ENCODE peak calls at places on chromosomes 2 and 18, in five cellular contexts. F is GM06990; S is GM20000; I is CD4-positive, alpha-beta T cell; V is natural killer cell. O is an unnamed sample.

GRCh38 chr2:8966123-8966908 is 37.2 kb downstream of the MBOAT2 start:
- DNase-seq in F (no peak), S (no peak), I (no peak), V (no peak), O (no peak)

GRCh38 chr2:231425811-231426703 is 30.5 kb downstream of the B3GNT7 start:
- DNase-seq in F (no peak), S (no peak), I (no peak), V (peak; percentile 72), O (no peak)

GRCh38 chr18:68608861-68609465 is 105.9 kb downstream of the TMX3 start:
- DNase-seq in F (no peak), S (no peak), I (no peak), V (no peak), O (no peak)

GRCh38 chr2:54103454-54104314 is 11.7 kb upstream of the ACYP2 start:
- DNase-seq in F (peak; percentile 48), S (no peak), I (peak; percentile 9), V (no peak), O (no peak)

GRCh38 chr2:113979172-113980128 is 89.6 kb downstream of the ACTR3 start:
- DNase-seq in F (peak; percentile 69), S (peak; percentile 53), I (peak; percentile 31), V (peak; percentile 49), O (no peak)

GRCh38 chr18:44453505-44453904 is 227.2 kb upstream of the SETBP1 start:
- DNase-seq in F (no peak), S (no peak), I (no peak), V (no peak), O (no peak)

GRCh38 chr2:40240067-40240466 is 211.8 kb downstream of the SLC8A1 start:
- DNase-seq in F (no peak), S (no peak), I (no peak), V (no peak), O (no peak)

GRCh38 chr2:37775908-37776250 is 104.4 kb upstream of the CDC42EP3 start:
- DNase-seq in F (no peak), S (no peak), I (no peak), V (no peak), O (no peak)

GRCh38 chr18:14086459-14087231 is 45.6 kb downstream of the ZNF519 start:
- DNase-seq in F (peak; percentile 25), S (peak; percentile 42), I (no peak), V (no peak), O (no peak)

GRCh38 chr2:129881786-129882396 is 97.6 kb upstream of the RAB6C start:
- DNase-seq in F (no peak), S (no peak), I (no peak), V (no peak), O (no peak)

GRCh38 chr2:15883684-15884083 is 56.7 kb upstream of the MYCN start:
- DNase-seq in F (no peak), S (no peak), I (no peak), V (no peak), O (no peak)
- TF ChIP-seq CTCF in F (no peak), S (no peak), I (no peak), V (no peak), O (no peak)

GRCh38 chr2:35873921-35874320 is 481.7 kb upstream of the CRIM1 start:
- DNase-seq in F (no peak), S (no peak), I (no peak), V (no peak), O (no peak)
- TF ChIP-seq CTCF in F (no peak), S (no peak), I (no peak), V (no peak), O (peak; percentile 44)

GRCh38 chr18:25979358-25979727 is 111.1 kb downstream of the SS18 start:
- DNase-seq in F (no peak), S (no peak), I (no peak), V (no peak), O (no peak)

DNA sequence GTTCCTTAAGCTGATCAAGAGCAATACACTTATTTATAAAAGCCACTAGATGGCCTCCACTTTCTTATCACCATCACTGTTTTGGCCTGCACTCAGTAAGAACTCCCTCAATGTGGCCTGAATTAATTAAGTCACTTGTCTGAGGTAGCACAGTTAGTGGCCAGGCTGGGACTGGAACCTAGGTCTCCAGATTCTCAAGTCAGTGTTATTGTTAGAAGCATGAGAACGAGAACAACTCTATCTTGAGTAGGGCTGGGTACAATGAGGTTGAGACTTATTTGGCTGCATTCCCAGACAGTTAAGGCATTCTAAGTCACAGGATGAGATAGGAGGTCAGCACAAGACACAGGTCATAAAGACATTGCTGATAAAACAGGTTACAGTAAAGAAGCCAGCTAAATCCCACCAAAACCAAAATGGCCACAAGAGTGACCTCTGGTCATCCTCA is 115.8 kb downstream of the SS18 start:
- DNase-seq in F (no peak), S (no peak), I (no peak), V (no peak), O (no peak)
- TF ChIP-seq CTCF in F (no peak), S (no peak), I (no peak), V (no peak), O (no peak)

DNA sequence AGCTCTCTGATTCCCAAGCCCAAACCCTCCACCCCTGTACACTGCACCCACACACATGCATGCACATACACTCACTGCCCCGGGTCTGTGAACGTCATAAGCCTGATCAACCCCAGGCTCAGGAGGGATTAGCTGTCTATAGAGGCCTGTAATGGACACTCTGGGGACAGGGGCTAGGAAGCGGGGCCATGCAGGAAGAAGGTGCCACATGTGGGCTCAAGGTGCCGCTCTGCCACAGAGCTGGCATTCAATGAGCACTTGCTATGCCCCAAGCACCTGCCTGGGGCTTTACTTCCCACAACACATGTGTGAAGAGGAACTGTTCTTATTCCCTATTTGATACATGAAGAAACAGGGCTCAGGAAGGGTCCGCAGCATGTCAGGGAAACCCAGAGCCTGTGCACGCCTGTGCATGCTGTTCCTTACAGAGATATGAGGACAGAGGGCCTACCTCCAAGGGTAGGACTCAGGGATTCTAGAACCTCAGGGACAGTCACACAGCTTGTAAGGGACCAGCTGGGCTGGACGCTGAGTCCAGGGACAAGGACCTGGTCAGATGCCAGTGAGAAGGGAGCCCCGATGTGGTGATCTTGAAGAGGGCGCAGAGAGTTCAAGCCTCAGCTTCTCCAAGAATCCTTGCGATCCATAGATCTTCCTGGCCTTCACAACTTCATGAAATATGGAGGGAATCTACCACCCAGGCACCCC is 5.0 kb downstream of the BIN1 start:
- DNase-seq in F (no peak), S (no peak), I (no peak), V (no peak), O (no peak)
- TF ChIP-seq CTCF in F (no peak), S (no peak), I (no peak), V (no peak), O (no peak)

GRCh38 chr2:56753182-56753581 is 569.4 kb downstream of the CCDC85A start:
- DNase-seq in F (no peak), S (peak; percentile 4), I (no peak), V (no peak), O (no peak)

GRCh38 chr2:56743807-56744206 is 560.0 kb downstream of the CCDC85A start:
- DNase-seq in F (no peak), S (no peak), I (no peak), V (no peak), O (no peak)

GRCh38 chr2:56754066-56754615 is 570.4 kb downstream of the CCDC85A start:
- DNase-seq in F (no peak), S (no peak), I (no peak), V (no peak), O (no peak)

GRCh38 chr2:56754627-56755026 is 570.8 kb downstream of the CCDC85A start:
- DNase-seq in F (no peak), S (no peak), I (no peak), V (no peak), O (no peak)

GRCh38 chr2:56749152-56749752 is 565.5 kb downstream of the CCDC85A start:
- DNase-seq in F (no peak), S (peak; percentile 10), I (no peak), V (no peak), O (no peak)
- TF ChIP-seq CTCF in F (peak; percentile 36), S (no peak), I (no peak), V (no peak), O (peak; percentile 76)

DNA sequence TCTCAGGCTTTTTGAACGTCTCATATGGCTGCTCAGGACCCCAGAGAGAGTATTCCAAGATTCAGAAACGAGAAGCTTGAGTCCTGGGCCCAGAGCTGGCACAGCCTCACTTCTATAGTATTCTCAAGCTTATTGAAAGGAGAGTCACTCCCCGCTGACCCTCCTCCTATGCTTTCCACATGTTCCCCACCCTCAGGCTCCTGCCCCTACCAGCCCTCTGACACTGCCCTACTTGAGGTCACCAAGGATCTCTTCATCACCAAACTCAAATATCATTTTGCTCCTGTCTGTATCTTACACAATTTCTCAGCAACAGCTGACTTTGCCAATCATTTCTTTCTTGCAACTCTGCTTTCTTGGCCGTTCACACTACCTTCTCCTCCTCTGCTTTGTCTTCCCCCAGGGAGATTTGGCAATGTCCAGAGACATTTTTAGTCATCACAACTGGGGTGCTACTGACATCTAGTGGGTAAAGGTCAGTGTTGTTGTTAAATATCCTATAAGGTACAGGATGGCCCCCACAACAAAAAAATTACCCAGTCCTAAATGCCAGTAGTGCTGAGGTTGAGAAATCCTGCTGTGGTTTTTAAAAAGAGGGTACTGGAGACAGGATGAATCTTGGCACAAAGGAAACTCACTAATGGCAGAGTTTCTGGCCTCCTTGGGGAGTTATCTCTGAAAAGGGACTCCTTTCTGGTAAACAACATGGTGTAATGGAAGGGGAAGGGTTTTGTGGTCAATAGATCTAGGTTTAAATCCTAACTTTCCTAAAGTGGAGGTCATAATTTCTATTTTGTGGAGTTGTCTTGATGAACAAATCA is 26.9 kb upstream of the INSIG2 start:
- DNase-seq in F (peak; percentile 18), S (peak; percentile 41), I (no peak), V (no peak), O (no peak)
- TF ChIP-seq CTCF in F (peak; percentile 64), S (peak; percentile 37), I (no peak), V (no peak), O (peak; percentile 45)

GRCh38 chr2:47063159-47063930 is 91.8 kb downstream of the STPG4 start:
- DNase-seq in F (no peak), S (no peak), I (no peak), V (no peak), O (no peak)
- TF ChIP-seq CTCF in F (no peak), S (no peak), I (no peak), V (no peak), O (no peak)

GRCh38 chr18:29874519-29875098 is 1167.9 kb downstream of the DSC3 start:
- DNase-seq in F (no peak), S (peak; percentile 8), I (no peak), V (no peak), O (no peak)
- TF ChIP-seq CTCF in F (peak; percentile 61), S (peak; percentile 2), I (no peak), V (no peak), O (peak; percentile 79)

GRCh38 chr2:48601349-48601748 is 16.3 kb upstream of the GTF2A1L start:
- DNase-seq in F (no peak), S (no peak), I (no peak), V (no peak), O (no peak)
- TF ChIP-seq CTCF in F (peak; percentile 67), S (peak; percentile 9), I (no peak), V (no peak), O (peak; percentile 54)